ENCODE peak calls at places on chromosomes 3 and 15, in six cellular contexts. T is neural crest cell, H is ACHN, S is HT-29, U is K562, I is T-helper 9 cell. G is an unnamed sample.

GRCh38 chr3:158330820-158331219 is 220.9 kb downstream of the RSRC1 start:
- DNase-seq in T (no peak), S (no peak), I (no peak), H (peak; percentile 22), U (no peak), G (no peak)

GRCh38 chr3:14150491-14151230 is 25.8 kb downstream of the TMEM43 start:
- DNase-seq in U (no peak), H (no peak), T (no peak), S (no peak), I (no peak), G (no peak)

GRCh38 chr3:16309558-16309957 is 44.5 kb downstream of the OXNAD1 start:
- DNase-seq in I (peak; percentile 32), H (peak; percentile 41), T (no peak), S (peak; percentile 2), U (peak; percentile 51), G (peak; percentile 27)

GRCh38 chr3:127390365-127391025 is 102.6 kb upstream of the PRR20G start:
- DNase-seq in T (no peak), H (no peak), S (no peak), U (no peak), I (no peak), G (no peak)

GRCh38 chr15:38781196-38781595 is 216.6 kb upstream of the RASGRP1 start:
- DNase-seq in U (no peak), H (no peak), T (no peak), S (no peak), I (no peak), G (no peak)

GRCh38 chr3:23809294-23809693 is 3.5 kb downstream of the UBE2E1 start:
- DNase-seq in U (no peak), I (no peak), S (no peak), T (no peak), H (no peak), G (no peak)

GRCh38 chr15:66221126-66221525 is 32.4 kb downstream of the MEGF11 start:
- DNase-seq in H (no peak), I (no peak), S (no peak), T (no peak), U (no peak), G (no peak)

GRCh38 chr3:151580592-151580991 is 119.7 kb upstream of the IGSF10 start:
- DNase-seq in T (no peak), I (no peak), H (no peak), S (no peak), U (no peak), G (no peak)

GRCh38 chr3:28916713-28917499 is 364.0 kb upstream of the RBMS3 start:
- DNase-seq in I (no peak), T (peak; percentile 12), S (no peak), U (no peak), H (peak; percentile 81), G (no peak)

GRCh38 chr15:29815000-29815704 is 7.1 kb downstream of the TJP1 start:
- DNase-seq in T (no peak), H (peak; percentile 53), S (peak; percentile 75), U (peak; percentile 26), I (no peak), G (no peak)

GRCh38 chr3:189908646-189909045 is 212.1 kb downstream of the P3H2 start:
- DNase-seq in H (peak; percentile 2), I (no peak), S (no peak), U (no peak), T (no peak), G (no peak)

GRCh38 chr15:34804776-34805175 is 9.4 kb upstream of the ACTC1 start:
- DNase-seq in H (no peak), I (no peak), S (no peak), T (no peak), U (no peak), G (no peak)

GRCh38 chr15:72340366-72340765 is 20.4 kb upstream of the CELF6 start:
- DNase-seq in H (no peak), U (no peak), S (no peak), T (no peak), I (no peak), G (no peak)

GRCh38 chr3:30241721-30242120 is 364.7 kb upstream of the TGFBR2 start:
- DNase-seq in S (no peak), H (no peak), I (no peak), U (no peak), T (no peak), G (no peak)

GRCh38 chr15:48800811-48801460 is 9.9 kb downstream of the CEP152 start:
- DNase-seq in U (no peak), H (peak; percentile 33), I (no peak), T (no peak), S (peak; percentile 59), G (no peak)

GRCh38 chr15:40959331-40960141 is 6.3 kb downstream of the CHAC1 start:
- DNase-seq in T (no peak), H (no peak), I (no peak), S (no peak), U (no peak), G (no peak)